ENCODE peak calls at places on chromosomes 6 and 20, in ten cellular contexts. Y, U, E, W, R, J, G, B, O and H are unnamed samples.

GRCh38 chr6:13674533-13675190 is 37.0 kb downstream of the RANBP9 start:
- DNase-seq in Y (no peak), U (no peak), E (no peak), W (no peak), R (no peak), J (no peak), G (no peak), B (no peak), O (no peak), H (no peak)

GRCh38 chr6:14270142-14270893 is 152.7 kb downstream of the CD83 start:
- DNase-seq in Y (no peak), U (no peak), E (no peak), W (no peak), R (no peak), J (no peak), G (no peak), B (no peak), O (no peak), H (no peak)

GRCh38 chr20:43940518-43941225 is 26.0 kb downstream of the TOX2 start:
- DNase-seq in Y (no peak), U (no peak), E (no peak), W (no peak), R (no peak), J (no peak), G (no peak), B (no peak), O (no peak), H (no peak)

GRCh38 chr6:7058250-7058923 is 49.4 kb upstream of the RREB1 start:
- DNase-seq in Y (no peak), U (no peak), E (no peak), W (peak; percentile 88), R (peak; percentile 38), J (peak; percentile 82), G (peak; percentile 56), B (peak; percentile 74), O (no peak), H (peak; percentile 72)

GRCh38 chr6:13156381-13156780 is 172.0 kb downstream of the TBC1D7 start:
- DNase-seq in Y (no peak), U (no peak), E (no peak), W (no peak), R (no peak), J (no peak), G (no peak), B (no peak), O (no peak), H (no peak)

GRCh38 chr6:108118791-108119211 is 44.3 kb upstream of the OSTM1 start:
- DNase-seq in Y (no peak), U (no peak), E (no peak), W (no peak), R (no peak), J (no peak), G (no peak), B (no peak), O (no peak), H (no peak)

GRCh38 chr6:75396005-75396800 is 97.4 kb downstream of the FILIP1 start:
- DNase-seq in Y (no peak), U (no peak), E (no peak), W (no peak), R (no peak), J (no peak), G (no peak), B (no peak), O (no peak), H (no peak)

GRCh38 chr6:108616544-108616943 is 55.8 kb downstream of the FOXO3 start:
- DNase-seq in Y (no peak), U (no peak), E (no peak), W (peak; percentile 32), R (no peak), J (no peak), G (no peak), B (no peak), O (no peak), H (no peak)

GRCh38 chr20:706366-706885 is 30.8 kb upstream of the SCRT2 start:
- DNase-seq in Y (no peak), U (no peak), E (no peak), W (no peak), R (no peak), J (no peak), G (no peak), B (no peak), O (no peak), H (no peak)

GRCh38 chr6:35051393-35051792 is 89.7 kb downstream of the TCP11 start:
- DNase-seq in Y (no peak), U (no peak), E (no peak), W (no peak), R (no peak), J (no peak), G (no peak), B (no peak), O (no peak), H (no peak)

GRCh38 chr6:160080097-160080496 is 41.5 kb upstream of the SLC22A1 start:
- DNase-seq in Y (no peak), U (no peak), E (no peak), W (no peak), R (no peak), J (no peak), G (no peak), B (no peak), O (no peak), H (no peak)

GRCh38 chr6:160081398-160081797 is 40.2 kb upstream of the SLC22A1 start:
- DNase-seq in Y (no peak), U (no peak), E (no peak), W (no peak), R (peak; percentile 7), J (no peak), G (no peak), B (no peak), O (no peak), H (no peak)

GRCh38 chr6:160079686-160080043 is 42.0 kb upstream of the SLC22A1 start:
- DNase-seq in Y (no peak), U (no peak), E (no peak), W (no peak), R (no peak), J (no peak), G (no peak), B (no peak), O (no peak), H (no peak)

GRCh38 chr6:160077526-160077925 is 44.1 kb upstream of the SLC22A1 start:
- DNase-seq in Y (no peak), U (no peak), E (no peak), W (no peak), R (no peak), J (no peak), G (no peak), B (no peak), O (no peak), H (no peak)

DNA sequence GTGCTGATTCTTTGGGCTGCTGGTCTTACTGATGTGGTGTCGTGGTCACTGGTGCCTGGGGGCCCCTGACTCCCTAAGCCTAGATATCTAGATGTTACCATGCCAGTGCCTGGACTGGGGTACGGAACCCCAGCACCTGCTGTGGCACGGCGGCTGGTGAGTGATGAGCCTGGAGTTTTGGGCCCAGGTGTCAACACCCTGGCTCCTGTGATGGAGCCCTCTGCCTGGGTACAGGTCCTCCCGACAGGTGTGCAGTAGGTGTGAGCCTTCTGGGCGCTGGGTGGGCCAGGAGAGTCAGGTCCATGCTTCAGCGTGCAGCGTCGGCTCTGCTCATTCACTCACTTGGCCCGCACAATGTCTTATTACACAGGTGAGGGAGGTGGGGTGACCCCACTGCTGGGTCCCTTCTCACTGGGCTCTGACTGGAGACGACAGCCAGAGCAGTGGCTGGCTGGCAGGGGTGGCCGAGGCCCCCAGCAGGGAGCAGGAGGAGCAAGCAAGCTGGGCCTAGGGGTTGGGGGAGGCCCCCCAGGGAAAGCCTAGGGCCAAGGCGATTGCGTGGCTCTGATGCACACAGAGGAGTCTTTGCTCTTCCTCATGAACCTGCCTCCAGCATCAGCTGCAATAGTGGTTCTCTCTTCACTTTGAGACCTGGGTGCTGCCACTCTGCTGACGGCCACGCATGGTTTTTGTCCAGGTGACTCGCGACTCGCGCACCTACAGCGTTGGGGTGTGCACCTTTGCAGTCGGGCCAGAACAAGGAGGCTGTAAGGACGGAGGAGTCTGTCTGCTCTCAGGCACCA is 42.5 kb upstream of the SLC22A1 start:
- DNase-seq in Y (no peak), U (no peak), E (no peak), W (no peak), R (no peak), J (no peak), G (no peak), B (no peak), O (no peak), H (no peak)
- H3K27me3 ChIP-seq in Y (no peaks in the 10 kb centered on the region), U (no peaks in the 10 kb centered on the region), E (no peaks in the 10 kb centered on the region), W (no peaks in the 10 kb centered on the region), R (no peaks in the 10 kb centered on the region), J (no peaks in the 10 kb centered on the region), G (no peaks in the 10 kb centered on the region), B (no peaks in the 10 kb centered on the region), O (no peaks in the 10 kb centered on the region), H (no peaks in the 10 kb centered on the region)

GRCh38 chr6:26311385-26312095 is 53.5 kb upstream of the BTN3A2 start:
- DNase-seq in Y (no peak), U (no peak), E (no peak), W (peak; percentile 56), R (no peak), J (peak; percentile 59), G (no peak), B (no peak), O (peak; percentile 25), H (peak; percentile 87)
- H3K27ac ChIP-seq in Y (no peak overlapping the region), U (peak overlapping the region; percentile 33), E (peak overlapping the region; percentile 34), W (peak overlapping the region; percentile 12), R (peak overlapping the region; percentile 81), J (peak overlapping the region; percentile 0), G (peak overlapping the region; percentile 5), B (peak overlapping the region; percentile 60), O (peak overlapping the region; percentile 31), H (no peak overlapping the region)

DNA sequence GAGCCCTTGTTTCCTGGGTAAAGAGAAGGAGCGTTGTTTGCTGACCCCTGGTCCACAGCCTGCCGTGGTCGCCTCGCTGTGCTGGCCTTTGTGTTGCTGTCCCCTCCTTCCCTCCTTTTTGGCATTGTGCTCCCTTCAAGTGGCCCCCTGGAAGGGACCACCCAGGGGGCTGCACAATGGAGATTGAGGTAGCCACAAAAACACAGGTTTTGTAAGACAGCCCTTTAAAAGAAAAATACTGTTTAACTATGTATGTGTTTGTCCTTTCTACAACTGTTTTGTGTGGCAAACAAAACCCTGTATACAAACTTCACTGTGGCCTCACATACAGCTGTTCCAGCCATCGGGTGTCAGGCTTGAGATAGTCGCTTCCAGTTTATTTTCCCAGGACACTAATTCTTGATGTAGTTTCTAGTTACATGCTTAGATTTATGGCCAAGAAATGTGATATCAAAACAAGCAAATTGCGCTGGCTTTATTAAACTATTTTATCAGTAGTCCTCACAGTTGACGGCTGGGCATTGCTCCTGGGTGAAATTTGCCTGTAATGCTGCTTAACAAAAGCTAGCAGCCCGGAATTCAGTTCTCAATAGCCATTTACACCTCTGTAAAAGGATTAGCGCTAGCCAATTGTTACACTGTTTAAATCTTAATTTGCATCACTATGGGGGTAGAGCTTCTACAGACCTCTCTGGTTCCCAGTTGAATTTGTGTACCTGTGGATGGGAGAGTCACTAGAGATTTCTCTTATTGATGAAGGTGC is 64.1 kb downstream of the KIZ start:
- DNase-seq in Y (peak; percentile 71), U (no peak), E (no peak), W (no peak), R (no peak), J (no peak), G (no peak), B (no peak), O (no peak), H (peak; percentile 76)
- H3K4me3 ChIP-seq in Y (no peak overlapping the region), U (no peak overlapping the region), E (no peak overlapping the region), W (no peak overlapping the region), R (no peak overlapping the region), J (no peak overlapping the region), G (no peak overlapping the region), B (no peak overlapping the region), O (no peak overlapping the region), H (no peak overlapping the region)

DNA sequence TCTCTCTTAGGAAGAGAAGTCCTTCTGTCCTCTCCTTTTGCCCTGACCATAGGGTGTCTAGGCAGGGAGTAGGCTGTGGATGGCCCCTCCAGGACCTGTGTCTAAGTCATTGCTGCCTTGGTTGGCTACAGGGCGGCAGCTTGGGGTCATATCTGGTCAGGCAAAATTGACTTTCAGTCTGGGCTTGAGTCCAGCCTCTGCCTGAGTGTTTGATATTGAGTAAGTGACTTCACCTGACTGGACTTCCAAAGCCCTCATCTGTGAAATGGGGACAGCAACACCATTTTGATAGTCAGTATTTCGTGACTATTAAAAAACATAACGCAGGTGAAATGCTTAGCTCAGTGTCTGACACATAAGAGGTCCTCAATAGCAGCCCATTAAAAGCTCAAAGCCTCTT is 4.6 kb downstream of the TGM3 start:
- DNase-seq in Y (no peak), U (no peak), E (no peak), W (no peak), R (no peak), J (peak; percentile 44), G (no peak), B (peak; percentile 38), O (no peak), H (no peak)
- H3K27me3 ChIP-seq in Y (no peaks in the 10 kb centered on the region), U (no peaks in the 10 kb centered on the region), E (no peaks in the 10 kb centered on the region), W (no peaks in the 10 kb centered on the region), R (no peaks in the 10 kb centered on the region), J (no peaks in the 10 kb centered on the region), G (no peaks in the 10 kb centered on the region), B (no peaks in the 10 kb centered on the region), O (no peaks in the 10 kb centered on the region), H (no peaks in the 10 kb centered on the region)